ENCODE peak calls at places on chromosomes 13 and 19, in four cellular contexts. E is HepG2, Z is GM12878, C is H1. Y is an unnamed sample.

GRCh38 chr19:51469162-51469561 is 9.2 kb upstream of the CEACAM18 start:
- DNase-seq in E (no peak), Z (no peak), C (no peak), Y (no peak)

GRCh38 chr19:40754611-40755247 is 3.7 kb downstream of the SNRPA start:
- DNase-seq in E (peak; percentile 62), Z (no peak), C (no peak), Y (no peak)

GRCh38 chr13:71055644-71056043 is 811.4 kb downstream of the DACH1 start:
- DNase-seq in E (no peak), Z (no peak), C (no peak), Y (no peak)

GRCh38 chr19:52034051-52034728 is 6.0 kb upstream of the ZNF614 start:
- DNase-seq in E (no peak), Z (no peak), C (no peak), Y (no peak)

GRCh38 chr13:102974574-102975195 is 91.5 kb downstream of the SLC10A2 start:
- DNase-seq in E (no peak), Z (no peak), C (no peak), Y (no peak)

GRCh38 chr19:30269638-30270037 is 102.5 kb upstream of the ZNF536 start:
- DNase-seq in E (no peak), Z (no peak), C (no peak), Y (no peak)

GRCh38 chr19:40144947-40145748 is 46.1 kb upstream of the MAP3K10 start:
- DNase-seq in E (no peak), Z (no peak), C (no peak), Y (no peak)

GRCh38 chr19:47406711-47407416 is 12.5 kb downstream of the MEIS3 start:
- DNase-seq in E (no peak), Z (no peak), C (peak; percentile 88), Y (peak; percentile 81)

GRCh38 chr13:51861728-51862300 is at the start of gene CCDC70:
- DNase-seq in E (no peak), Z (no peak), C (no peak), Y (peak; percentile 19)

GRCh38 chr19:54691582-54692293 is 29.0 kb downstream of the LILRB4 start:
- DNase-seq in E (no peak), Z (no peak), C (no peak), Y (no peak)

GRCh38 chr19:39078436-39079200 is 5.5 kb upstream of the ACP7 start:
- DNase-seq in E (peak; percentile 30), Z (no peak), C (no peak), Y (no peak)

GRCh38 chr19:10316229-10317044 is 622 bp upstream of the FDX2 start:
- DNase-seq in E (no peak), Z (no peak), C (no peak), Y (no peak)

GRCh38 chr19:58037927-58038687 is 4.3 kb downstream of the ZSCAN1 start:
- DNase-seq in E (no peak), Z (no peak), C (peak; percentile 48), Y (no peak)

GRCh38 chr13:50149932-50150331 is 134.7 kb downstream of the KCNRG start:
- DNase-seq in E (no peak), Z (no peak), C (no peak), Y (no peak)

GRCh38 chr19:52170863-52171320 is 529 bp downstream of the ZNF836 start:
- DNase-seq in E (no peak), Z (no peak), C (peak; percentile 73), Y (no peak)

GRCh38 chr19:36420961-36421748 is 2.7 kb upstream of the ZFP82 start:
- DNase-seq in E (no peak), Z (no peak), C (no peak), Y (no peak)

GRCh38 chr19:5615756-5616327 is 6.7 kb downstream of the SAFB2 start:
- DNase-seq in E (no peak), Z (no peak), C (no peak), Y (no peak)

GRCh38 chr19:5929646-5930045 is 15.6 kb downstream of the CAPS start:
- DNase-seq in E (no peak), Z (no peak), C (no peak), Y (no peak)

GRCh38 chr19:29526730-29527499 is 1.1 kb downstream of the VSTM2B start:
- DNase-seq in E (no peak), Z (no peak), C (peak; percentile 62), Y (peak; percentile 43)

GRCh38 chr13:83065136-83065535 is 817.1 kb downstream of the SLITRK1 start:
- DNase-seq in E (no peak), Z (no peak), C (no peak), Y (no peak)

GRCh38 chr13:110413311-110414040 is 106.4 kb downstream of the COL4A2 start:
- DNase-seq in E (no peak), Z (no peak), C (no peak), Y (no peak)

GRCh38 chr13:23876265-23876664 is 12.9 kb downstream of the MIPEP start:
- DNase-seq in E (no peak), Z (no peak), C (no peak), Y (no peak)

DNA sequence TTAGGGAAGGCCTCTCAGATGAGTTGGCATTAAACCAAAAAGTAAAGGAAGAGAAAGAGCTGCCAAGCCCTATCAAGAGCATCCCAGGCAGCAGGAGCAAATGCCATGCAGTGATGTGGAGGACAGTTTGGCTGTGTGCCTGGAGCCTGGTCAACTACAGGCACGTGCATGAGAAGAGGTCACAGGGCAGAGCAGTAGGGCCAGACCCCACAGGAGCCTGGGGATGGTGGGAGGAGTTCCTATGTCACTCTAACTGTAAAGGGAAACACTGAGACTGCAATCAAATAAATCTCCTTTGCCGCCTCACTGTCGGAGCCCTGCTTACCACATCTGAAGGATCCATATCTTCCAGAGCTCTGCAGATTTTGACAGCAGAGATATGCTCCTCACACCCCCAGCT is 240.5 kb downstream of the ENOX1 start:
- DNase-seq in E (no peak), Z (no peak), C (no peak), Y (no peak)
- TF ChIP-seq HDAC6 in E (no peak), Z (no peak), C (no peak), Y (no peak)

DNA sequence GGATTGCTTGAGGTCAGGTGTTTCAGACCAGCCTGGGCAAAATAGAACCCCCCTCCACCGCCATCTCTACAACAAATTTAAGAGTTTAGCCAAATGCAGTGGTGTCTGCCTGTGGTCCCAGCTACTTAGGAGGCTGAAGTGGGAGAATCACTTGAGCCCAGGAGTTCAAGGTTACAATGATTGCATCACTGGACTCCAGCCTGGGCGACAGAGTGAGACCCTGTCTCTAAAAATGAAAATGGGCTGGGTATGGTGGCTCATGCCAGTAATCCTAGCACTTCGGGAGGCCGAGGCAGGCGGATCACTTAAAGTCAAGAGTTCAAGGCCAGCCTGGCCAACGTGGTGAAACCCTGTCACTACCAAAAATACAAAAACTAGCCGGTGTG is 9.7 kb downstream of the CNN1 start:
- DNase-seq in E (no peak), Z (no peak), C (no peak), Y (no peak)
- TF ChIP-seq HDAC6 in E (no peak), Z (no peak), C (no peak), Y (no peak)

GRCh38 chr19:14150041-14150769 is 13.8 kb upstream of the ASF1B start:
- DNase-seq in E (no peak), Z (no peak), C (no peak), Y (no peak)

GRCh38 chr19:14147797-14148605 is 11.6 kb upstream of the ASF1B start:
- DNase-seq in E (peak; percentile 39), Z (no peak), C (peak; percentile 73), Y (peak; percentile 81)

GRCh38 chr19:14150770-14151661 is 14.6 kb upstream of the ASF1B start:
- DNase-seq in E (no peak), Z (no peak), C (no peak), Y (no peak)

GRCh38 chr19:14149011-14149410 is 12.6 kb upstream of the ASF1B start:
- DNase-seq in E (no peak), Z (no peak), C (no peak), Y (no peak)

GRCh38 chr19:14149509-14149994 is 13.2 kb upstream of the ASF1B start:
- DNase-seq in E (no peak), Z (no peak), C (no peak), Y (no peak)
- TF ChIP-seq HDAC6 in E (no peak), Z (no peak), C (no peak), Y (no peak)

GRCh38 chr13:112241288-112241687 is 134.9 kb upstream of the SPACA7 start:
- DNase-seq in E (no peak), Z (no peak), C (no peak), Y (no peak)
- TF ChIP-seq HDAC6 in E (no peak), Z (no peak), C (no peak), Y (no peak)

Y was measured in K562.